ENCODE peak calls at places on chromosome 11, in five cellular contexts. Y is dorsolateral prefrontal cortex, B is neural progenitor cell, D is trophoblast cell, R is AG04450. H is an unnamed sample.

GRCh38 chr11:69367211-69367964 is 73.4 kb downstream of the MYEOV start:
- DNase-seq in Y (no peak), B (no peak), D (no peak), R (no peak), H (no peak)

GRCh38 chr11:79648766-79649545 is 208.1 kb upstream of the TENM4 start:
- DNase-seq in Y (no peak), B (no peak), D (peak), R (no peak), H (no peak)

GRCh38 chr11:117823941-117824420 is 563 bp downstream of the FXYD2 start:
- DNase-seq in Y (no peak), B (no peak), D (no peak), R (no peak), H (no peak)

GRCh38 chr11:124800226-124800929 is at the start of gene MSANTD2:
- DNase-seq in Y (peak), B (peak), D (peak), R (peak), H (peak)

GRCh38 chr11:47915407-47916137 is 64.8 kb upstream of the PTPRJ start:
- DNase-seq in Y (no peak), B (no peak), D (peak), R (no peak), H (no peak)

GRCh38 chr11:78380615-78381029 is 37.0 kb downstream of the GAB2 start:
- DNase-seq in Y (no peak), B (peak), D (peak), R (peak), H (peak)

GRCh38 chr11:10770626-10771254 is 19.7 kb downstream of the CTR9 start:
- DNase-seq in Y (no peak), B (peak), D (peak), R (no peak), H (peak)

GRCh38 chr11:21177379-21177778 is 508.0 kb downstream of the NELL1 start:
- DNase-seq in Y (no peak), B (no peak), D (no peak), R (no peak), H (no peak)

GRCh38 chr11:79069504-79069903 is 371.3 kb downstream of the TENM4 start:
- DNase-seq in Y (no peak), B (no peak), D (no peak), R (no peak), H (no peak)

GRCh38 chr11:135075740-135076139 is 663.7 kb upstream of the B3GAT1 start:
- DNase-seq in Y (no peak), B (peak), D (peak), R (no peak), H (peak)

GRCh38 chr11:19193916-19194315 is 7.9 kb downstream of the CSRP3 start:
- DNase-seq in Y (no peak), B (no peak), D (no peak), R (no peak), H (no peak)

GRCh38 chr11:12693485-12694181 is 19.4 kb downstream of the TEAD1 start:
- DNase-seq in Y (no peak), B (no peak), D (no peak), R (peak), H (peak)

GRCh38 chr11:12693075-12693473 is 18.9 kb downstream of the TEAD1 start:
- DNase-seq in Y (no peak), B (no peak), D (no peak), R (no peak), H (no peak)

GRCh38 chr11:12691473-12691872 is 17.3 kb downstream of the TEAD1 start:
- DNase-seq in Y (no peak), B (no peak), D (no peak), R (no peak), H (no peak)

GRCh38 chr11:12694182-12694531 is 19.9 kb downstream of the TEAD1 start:
- DNase-seq in Y (no peak), B (no peak), D (no peak), R (no peak), H (no peak)

GRCh38 chr11:12692238-12693074 is 18.2 kb downstream of the TEAD1 start:
- DNase-seq in Y (no peak), B (peak), D (no peak), R (peak), H (peak)
- H3K4me3 ChIP-seq in Y (no peak), B (no peak), D (no peak), R (peak), H (no peak)

DNA sequence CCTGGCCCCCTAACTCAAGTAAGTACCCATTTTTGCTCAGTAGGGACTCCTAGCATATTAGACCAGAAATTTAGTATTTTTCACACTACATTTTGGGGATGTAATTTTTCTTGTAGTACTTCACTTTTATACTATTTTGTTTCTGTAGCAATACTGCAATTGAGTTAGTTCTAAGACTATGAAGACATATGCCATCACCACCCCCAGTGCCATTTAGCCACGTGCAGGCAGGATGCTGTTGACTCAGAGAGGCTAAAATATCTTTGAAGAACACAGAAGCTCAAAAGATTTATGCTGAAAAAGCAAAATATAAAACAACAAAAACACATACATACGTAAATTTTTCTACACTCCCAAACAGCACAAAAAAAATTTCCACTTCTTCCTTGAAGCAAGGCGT is 29.1 kb upstream of the DLAT start:
- DNase-seq in Y (no peak), B (no peak), D (no peak), R (no peak), H (no peak)
- H3K4me3 ChIP-seq in Y (no peak), B (no peak), D (no peak), R (no peak), H (no peak)

GRCh38 chr11:87142594-87142993 is 104.9 kb downstream of the TMEM135 start:
- DNase-seq in Y (no peak), B (no peak), D (no peak), R (no peak), H (no peak)
- H3K4me3 ChIP-seq in Y (no peak), B (no peak), D (no peak), R (no peak), H (no peak)

GRCh38 chr11:7522546-7522945 is 8.7 kb downstream of the PPFIBP2 start:
- DNase-seq in Y (no peak), B (no peak), D (no peak), R (no peak), H (no peak)

GRCh38 chr11:7520981-7521487 is 7.2 kb downstream of the PPFIBP2 start:
- DNase-seq in Y (no peak), B (no peak), D (no peak), R (no peak), H (no peak)

GRCh38 chr11:7518811-7519562 is 5.2 kb downstream of the PPFIBP2 start:
- DNase-seq in Y (no peak), B (no peak), D (no peak), R (no peak), H (no peak)

GRCh38 chr11:7522106-7522505 is 8.3 kb downstream of the PPFIBP2 start:
- DNase-seq in Y (no peak), B (no peak), D (no peak), R (no peak), H (no peak)

GRCh38 chr11:7520011-7520942 is 6.5 kb downstream of the PPFIBP2 start:
- DNase-seq in Y (no peak), B (no peak), D (no peak), R (no peak), H (no peak)
- H3K4me3 ChIP-seq in Y (no peak), B (no peak), D (no peak), R (no peak), H (no peak)

GRCh38 chr11:64810271-64810890 is at the start of gene MEN1:
- DNase-seq in Y (peak), B (peak), D (peak), R (peak), H (peak)

GRCh38 chr11:64809781-64810241 is 540 bp downstream of the MEN1 start:
- DNase-seq in Y (no peak), B (peak), D (peak), R (no peak), H (no peak)

GRCh38 chr11:64813826-64814225 is 3.5 kb upstream of the MEN1 start:
- DNase-seq in Y (no peak), B (no peak), D (no peak), R (no peak), H (no peak)

GRCh38 chr11:64814712-64815187 is 4.4 kb upstream of the MEN1 start:
- DNase-seq in Y (no peak), B (no peak), D (no peak), R (no peak), H (no peak)

DNA sequence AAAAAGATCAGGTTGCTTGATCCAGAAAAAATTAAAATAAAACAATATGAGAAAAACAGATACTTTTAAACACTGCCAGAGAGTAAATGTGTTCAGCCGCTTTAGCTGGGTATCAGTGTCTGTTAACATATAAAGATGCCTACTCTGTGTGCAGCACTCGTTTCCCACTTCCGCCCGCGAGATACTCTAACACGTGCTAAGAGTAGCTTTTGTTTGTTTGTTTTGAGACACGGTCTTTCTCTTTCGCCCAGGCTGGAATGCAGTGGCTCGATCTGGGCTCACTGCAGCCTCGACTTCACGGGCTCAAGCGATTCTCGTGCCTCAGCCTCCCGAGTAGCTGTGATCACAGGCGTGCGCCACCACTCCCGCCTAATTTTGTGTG is 531 bp upstream of the MEN1 start:
- DNase-seq in Y (no peak), B (peak), D (peak), R (no peak), H (no peak)
- H3K4me3 ChIP-seq in Y (peak), B (peak), D (no peak), R (peak), H (peak)

GRCh38 chr11:1868636-1869291 is 15.9 kb downstream of the LSP1 start:
- DNase-seq in Y (no peak), B (no peak), D (no peak), R (no peak), H (no peak)

GRCh38 chr11:1868056-1868635 is 15.3 kb downstream of the LSP1 start:
- DNase-seq in Y (no peak), B (no peak), D (no peak), R (no peak), H (no peak)

GRCh38 chr11:1870326-1870696 is 17.4 kb downstream of the LSP1 start:
- DNase-seq in Y (no peak), B (no peak), D (no peak), R (no peak), H (no peak)

GRCh38 chr11:1870721-1871466 is 18.0 kb downstream of the LSP1 start:
- DNase-seq in Y (peak), B (peak), D (no peak), R (no peak), H (no peak)

GRCh38 chr11:1869427-1870325 is 16.8 kb downstream of the LSP1 start:
- DNase-seq in Y (no peak), B (peak), D (no peak), R (no peak), H (no peak)
- H3K4me3 ChIP-seq in Y (no peak), B (no peak), D (no peak), R (no peak), H (no peak)

GRCh38 chr11:58770166-58770565 is 38.4 kb upstream of the GLYAT start:
- DNase-seq in Y (no peak), B (no peak), D (no peak), R (no peak), H (no peak)

GRCh38 chr11:58771458-58771855 is 39.7 kb upstream of the GLYAT start:
- DNase-seq in Y (no peak), B (no peak), D (no peak), R (no peak), H (no peak)

GRCh38 chr11:58772719-58773285 is 41.1 kb upstream of the GLYAT start:
- DNase-seq in Y (no peak), B (no peak), D (no peak), R (no peak), H (no peak)

GRCh38 chr11:58769308-58769707 is 37.6 kb upstream of the GLYAT start:
- DNase-seq in Y (no peak), B (no peak), D (no peak), R (no peak), H (no peak)

GRCh38 chr11:58770627-58771457 is 39.1 kb upstream of the GLYAT start:
- DNase-seq in Y (no peak), B (no peak), D (peak), R (no peak), H (no peak)
- H3K4me3 ChIP-seq in Y (no peak), B (no peak), D (no peak), R (no peak), H (no peak)

DNA sequence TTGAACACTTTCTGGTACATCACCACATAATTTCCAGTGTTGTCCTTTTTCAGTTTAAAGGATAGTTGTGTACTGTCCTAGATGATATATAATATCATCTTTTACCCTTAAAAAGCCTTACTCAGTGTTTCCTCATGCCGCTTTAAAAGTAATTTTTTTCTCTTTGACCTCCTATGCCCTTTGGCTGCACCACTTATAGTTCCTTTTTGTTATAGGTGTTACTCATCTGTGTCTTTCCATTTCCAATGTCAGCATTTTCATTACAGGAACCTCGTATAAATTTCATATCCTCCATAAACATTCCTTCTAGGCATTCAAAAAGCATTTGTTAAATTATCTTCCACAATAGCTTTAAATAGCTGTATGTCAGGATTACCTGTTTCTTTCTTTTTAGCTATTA is 40.8 kb downstream of the USP47 start:
- DNase-seq in Y (no peak), B (no peak), D (no peak), R (no peak), H (no peak)
- H3K4me3 ChIP-seq in Y (no peak), B (no peak), D (no peak), R (no peak), H (no peak)

DNA sequence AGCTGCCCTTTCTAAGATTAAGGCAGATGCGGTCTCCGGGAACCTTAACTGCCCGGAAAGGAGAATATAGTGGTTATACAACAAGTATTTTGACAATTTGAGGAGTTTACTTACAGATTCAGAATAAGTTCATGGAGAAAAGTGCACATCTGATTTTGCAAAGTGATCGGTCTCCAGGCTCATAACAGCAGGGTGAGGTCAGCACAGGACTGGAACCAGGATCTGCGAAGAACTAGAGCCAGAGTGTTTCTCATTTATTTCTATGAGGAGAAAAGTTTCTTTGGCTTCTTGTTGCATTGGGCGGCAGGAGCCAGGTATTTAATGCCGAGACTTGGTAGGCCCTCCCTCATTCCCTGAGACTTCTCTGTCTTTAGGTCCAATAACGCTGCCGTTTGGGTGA is 3.7 kb downstream of the ADAMTS15 start:
- DNase-seq in Y (no peak), B (no peak), D (no peak), R (no peak), H (no peak)
- H3K4me3 ChIP-seq in Y (no peak), B (no peak), D (no peak), R (peak), H (no peak)

GRCh38 chr11:2137202-2138071 is 1.8 kb downstream of the IGF2 start:
- DNase-seq in Y (no peak), B (peak), D (no peak), R (peak), H (peak)
- H3K4me3 ChIP-seq in Y (peak), B (peak), D (peak), R (peak), H (peak)